ENCODE peak calls at places on chromosomes 5 and 9, in six cellular contexts. E is HepG2, Q is SK-N-SH, V is GM23248, A is neural progenitor cell, S is K562. Y is an unnamed sample.
A peak's percentile ranks its signal among the peaks of the same experiment; 100 is the strongest.

GRCh38 chr9:98171176-98171925 is 21.1 kb downstream of the CORO2A start:
- DNase-seq in Q (peak; percentile 47), E (no peak), S (no peak), A (no peak), V (no peak), Y (no peak)

GRCh38 chr5:139690385-139691274 is 42.5 kb downstream of the CXXC5 start:
- DNase-seq in S (peak; percentile 64), A (peak; percentile 76), E (no peak), Q (peak; percentile 77), V (peak; percentile 87), Y (no peak)

GRCh38 chr9:2676466-2676865 is 40.8 kb upstream of the KCNV2 start:
- DNase-seq in V (no peak), S (no peak), Q (no peak), A (no peak), E (peak; percentile 13), Y (no peak)

GRCh38 chr9:136720251-136720886 is 8.0 kb downstream of the DIPK1B start:
- DNase-seq in Q (no peak), E (no peak), S (no peak), V (peak; percentile 46), A (peak; percentile 70), Y (no peak)

GRCh38 chr5:79560774-79561524 is 47.0 kb upstream of the HOMER1 start:
- DNase-seq in A (no peak), E (no peak), V (peak; percentile 85), S (no peak), Q (no peak), Y (no peak)

GRCh38 chr9:107675476-107676264 is 186.1 kb upstream of the KLF4 start:
- DNase-seq in A (no peak), S (no peak), E (no peak), Q (no peak), V (no peak), Y (no peak)

GRCh38 chr5:56610093-56610698 is 205.2 kb upstream of the MAP3K1 start:
- DNase-seq in E (no peak), S (no peak), A (no peak), Q (no peak), V (no peak), Y (no peak)

GRCh38 chr5:102670224-102670836 is 84.8 kb upstream of the PAM start:
- DNase-seq in Q (peak; percentile 76), E (peak; percentile 22), V (peak; percentile 59), A (peak; percentile 60), S (peak; percentile 66), Y (peak; percentile 39)

GRCh38 chr5:151661096-151661495 is 25.6 kb downstream of the SPARC start:
- DNase-seq in A (no peak), Q (no peak), E (no peak), V (no peak), S (no peak), Y (no peak)

GRCh38 chr5:57032151-57032551 is 80.2 kb upstream of the MIER3 start:
- DNase-seq in Q (no peak), E (peak; percentile 20), V (no peak), S (no peak), A (no peak), Y (peak; percentile 60)

GRCh38 chr5:76601470-76601869 is 21.7 kb downstream of the F2RL2 start:
- DNase-seq in Q (peak; percentile 49), V (peak; percentile 82), A (peak; percentile 81), E (peak; percentile 52), S (peak; percentile 49), Y (peak; percentile 63)

GRCh38 chr9:89745601-89746376 is 141.0 kb downstream of the GADD45G start:
- DNase-seq in E (no peak), A (no peak), Q (peak; percentile 59), S (no peak), V (no peak), Y (no peak)

GRCh38 chr5:138844812-138845513 is 30.2 kb downstream of the LRRTM2 start:
- DNase-seq in V (peak; percentile 92), E (no peak), A (no peak), S (no peak), Q (no peak), Y (no peak)

GRCh38 chr9:136695955-136696354 is 8.7 kb upstream of the AGPAT2 start:
- DNase-seq in A (no peak), S (no peak), E (no peak), V (no peak), Q (no peak), Y (no peak)

GRCh38 chr5:137619191-137619870 is 116.6 kb downstream of the KLHL3 start:
- DNase-seq in A (no peak), V (peak; percentile 95), E (no peak), S (no peak), Q (peak; percentile 86), Y (no peak)

GRCh38 chr9:123359106-123359505 is 3.1 kb downstream of the CRB2 start:
- DNase-seq in A (no peak), E (no peak), V (no peak), Q (no peak), S (no peak), Y (no peak)
- H3K4me2 ChIP-seq in A (peak overlapping the region; percentile 99), E (peak overlapping the region; percentile 95), V (no peak overlapping the region), Q (no peak overlapping the region), S (no peak overlapping the region), Y (no peak overlapping the region)

GRCh38 chr9:110101531-110102161 is 106.3 kb downstream of the C9orf152 start:
- DNase-seq in Q (no peak), V (no peak), A (no peak), S (no peak), E (no peak), Y (no peak)
- H3K4me2 ChIP-seq in Q (no peak overlapping the region), V (no peak overlapping the region), A (no peak overlapping the region), S (no peak overlapping the region), E (no peak overlapping the region), Y (no peak overlapping the region)

DNA sequence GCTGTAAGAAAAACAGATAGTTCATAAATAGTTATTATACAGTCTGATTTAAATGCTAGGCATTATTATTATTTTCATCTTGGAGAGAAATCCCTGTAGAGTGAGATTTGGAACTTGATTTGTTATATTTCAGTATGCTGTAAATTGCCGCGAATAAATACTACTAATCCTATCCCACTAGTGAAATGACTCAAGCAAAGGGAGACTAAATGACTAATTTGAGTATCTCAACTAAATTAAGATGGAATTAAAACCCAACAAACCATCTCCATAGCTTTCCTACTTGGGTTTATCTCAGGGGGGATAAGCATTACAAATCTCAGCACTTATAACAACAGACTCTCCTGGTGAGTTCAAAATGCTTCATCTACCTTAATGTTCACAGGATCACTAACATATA is 206.0 kb downstream of the MCTP1 start:
- DNase-seq in E (no peak), V (no peak), Q (no peak), S (no peak), A (no peak), Y (no peak)
- H3K4me2 ChIP-seq in E (no peak overlapping the region), V (no peak overlapping the region), Q (no peak overlapping the region), S (no peak overlapping the region), A (no peak overlapping the region), Y (no peak overlapping the region)

GRCh38 chr9:130186051-130186450 is 13.8 kb downstream of the NCS1 start:
- DNase-seq in S (no peak), E (no peak), V (no peak), A (no peak), Q (peak; percentile 53), Y (no peak)
- H3K4me2 ChIP-seq in S (no peak overlapping the region), E (no peak overlapping the region), V (no peak overlapping the region), A (peak overlapping the region; percentile 61), Q (peak overlapping the region; percentile 83), Y (peak overlapping the region; percentile 91)

DNA sequence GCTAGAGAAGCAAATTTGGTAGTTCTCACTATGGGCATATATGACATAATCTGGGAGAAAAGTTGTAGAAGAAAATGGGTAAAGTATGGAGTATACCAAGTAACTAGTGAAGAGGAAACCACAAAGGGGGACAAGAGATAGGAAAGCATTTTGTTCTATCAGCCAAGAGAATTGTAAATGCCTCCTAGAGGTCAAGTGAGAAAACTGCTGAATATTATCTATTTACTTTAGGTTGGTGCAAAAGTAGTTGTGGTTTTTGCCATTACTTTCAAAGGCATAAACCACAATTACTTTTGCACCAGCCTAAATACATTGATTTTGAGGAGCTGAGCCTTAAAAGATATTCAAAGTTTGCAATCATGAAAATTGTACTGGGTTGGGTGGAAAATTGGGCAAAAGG is 126.7 kb upstream of the GRHPR start:
- DNase-seq in E (no peak), V (no peak), S (peak; percentile 47), Q (no peak), A (no peak), Y (peak; percentile 18)
- H3K4me2 ChIP-seq in E (no peak overlapping the region), V (no peak overlapping the region), S (no peak overlapping the region), Q (no peak overlapping the region), A (no peak overlapping the region), Y (no peak overlapping the region)

GRCh38 chr9:94145640-94146039 is 61.4 kb downstream of the PTPDC1 start:
- DNase-seq in Q (no peak), A (no peak), E (no peak), V (peak; percentile 8), S (peak; percentile 28), Y (no peak)

GRCh38 chr9:94147776-94148175 is 63.5 kb downstream of the PTPDC1 start:
- DNase-seq in A (no peak), V (no peak), S (no peak), E (no peak), Q (no peak), Y (no peak)

GRCh38 chr9:94140791-94141790 is 56.8 kb downstream of the PTPDC1 start:
- DNase-seq in Q (no peak), E (no peak), S (no peak), V (no peak), A (no peak), Y (no peak)

GRCh38 chr9:94142353-94142752 is 58.1 kb downstream of the PTPDC1 start:
- DNase-seq in A (no peak), S (no peak), E (no peak), V (no peak), Q (no peak), Y (no peak)

DNA sequence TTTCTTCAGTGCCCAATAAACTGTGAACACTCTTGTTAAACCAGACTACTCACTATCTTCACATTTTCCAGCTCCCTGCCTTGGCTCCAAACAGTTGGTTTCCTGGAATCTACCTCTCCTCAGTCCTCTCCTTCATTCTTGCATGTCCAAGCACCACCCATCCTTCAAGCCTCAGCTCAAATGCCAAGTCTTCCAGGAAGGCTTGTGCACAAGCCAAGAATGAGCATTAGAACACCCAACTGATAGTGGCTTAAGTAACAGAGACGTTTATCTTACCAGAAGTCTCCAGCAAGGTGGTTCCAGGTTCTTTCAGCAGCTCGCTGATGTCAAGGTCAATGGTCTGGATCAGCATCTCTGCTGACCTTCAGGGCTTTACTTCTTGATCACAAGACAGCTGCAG is 60.1 kb downstream of the PTPDC1 start:
- DNase-seq in V (peak; percentile 5), S (no peak), Q (no peak), A (no peak), E (no peak), Y (no peak)
- H3K4me2 ChIP-seq in V (no peak overlapping the region), S (no peak overlapping the region), Q (no peak overlapping the region), A (no peak overlapping the region), E (no peak overlapping the region), Y (no peak overlapping the region)